ENCODE peak calls at places on chromosome 13, in six cellular contexts. One of them, this sample, is unnamed.

GRCh38 chr13:114078501-114079451 is 53.6 kb downstream of the RASA3 start:
- DNase-seq in AG10803: peak; percentile 69
- DNase-seq in stimulated activated CD4-positive, alpha-beta T cell treated with anti-CD3 and anti-CD28 coated beads, Interleukin-1b, Interleukin-23, amount 100 ng/mL, for 4 hours: no peak
- DNase-seq in NCI-H1092: no peak
- DNase-seq in NCI-H345: no peak
- DNase-seq in EL: peak; percentile 79
- DNase-seq in this sample: no peak

GRCh38 chr13:79679334-79679733 is 198.4 kb downstream of the NDFIP2 start:
- DNase-seq in AG10803: peak; percentile 70
- DNase-seq in EL: peak; percentile 66
- DNase-seq in NCI-H1092: peak; percentile 81
- DNase-seq in stimulated activated CD4-positive, alpha-beta T cell treated with anti-CD3 and anti-CD28 coated beads, Interleukin-1b, Interleukin-23, amount 100 ng/mL, for 4 hours: peak; percentile 7
- DNase-seq in NCI-H345: peak; percentile 54
- DNase-seq in this sample: peak; percentile 56

GRCh38 chr13:101979825-101980224 is 422.0 kb downstream of the FGF14 start:
- DNase-seq in stimulated activated CD4-positive, alpha-beta T cell treated with anti-CD3 and anti-CD28 coated beads, Interleukin-1b, Interleukin-23, amount 100 ng/mL, for 4 hours: no peak
- DNase-seq in AG10803: no peak
- DNase-seq in NCI-H345: peak; percentile 69
- DNase-seq in NCI-H1092: peak; percentile 36
- DNase-seq in EL: no peak
- DNase-seq in this sample: no peak

GRCh38 chr13:76879211-76879875 is 6.9 kb downstream of the KCTD12 start:
- DNase-seq in AG10803: peak; percentile 90
- DNase-seq in NCI-H345: no peak
- DNase-seq in EL: peak; percentile 77
- DNase-seq in stimulated activated CD4-positive, alpha-beta T cell treated with anti-CD3 and anti-CD28 coated beads, Interleukin-1b, Interleukin-23, amount 100 ng/mL, for 4 hours: peak; percentile 51
- DNase-seq in NCI-H1092: no peak
- DNase-seq in this sample: peak; percentile 80

GRCh38 chr13:77509221-77509620 is 26.3 kb upstream of the SCEL start:
- DNase-seq in NCI-H345: no peak
- DNase-seq in NCI-H1092: no peak
- DNase-seq in AG10803: peak; percentile 35
- DNase-seq in EL: peak; percentile 55
- DNase-seq in stimulated activated CD4-positive, alpha-beta T cell treated with anti-CD3 and anti-CD28 coated beads, Interleukin-1b, Interleukin-23, amount 100 ng/mL, for 4 hours: no peak
- DNase-seq in this sample: peak; percentile 21

GRCh38 chr13:28100149-28101121 is at the start of gene FLT3:
- DNase-seq in EL: peak; percentile 63
- DNase-seq in AG10803: peak; percentile 5
- DNase-seq in NCI-H1092: no peak
- DNase-seq in NCI-H345: peak; percentile 29
- DNase-seq in stimulated activated CD4-positive, alpha-beta T cell treated with anti-CD3 and anti-CD28 coated beads, Interleukin-1b, Interleukin-23, amount 100 ng/mL, for 4 hours: no peak
- DNase-seq in this sample: peak; percentile 59

GRCh38 chr13:40371531-40372125 is 294.8 kb downstream of the FOXO1 start:
- DNase-seq in NCI-H1092: peak; percentile 44
- DNase-seq in AG10803: no peak
- DNase-seq in EL: no peak
- DNase-seq in NCI-H345: peak; percentile 62
- DNase-seq in stimulated activated CD4-positive, alpha-beta T cell treated with anti-CD3 and anti-CD28 coated beads, Interleukin-1b, Interleukin-23, amount 100 ng/mL, for 4 hours: no peak
- DNase-seq in this sample: no peak

GRCh38 chr13:59890064-59890463 is 273.7 kb downstream of the DIAPH3 start:
- DNase-seq in NCI-H345: no peak
- DNase-seq in AG10803: peak; percentile 15
- DNase-seq in stimulated activated CD4-positive, alpha-beta T cell treated with anti-CD3 and anti-CD28 coated beads, Interleukin-1b, Interleukin-23, amount 100 ng/mL, for 4 hours: no peak
- DNase-seq in NCI-H1092: no peak
- DNase-seq in EL: no peak
- DNase-seq in this sample: no peak

GRCh38 chr13:46575843-46576242 is 22.9 kb downstream of the LRCH1 start:
- DNase-seq in NCI-H1092: no peak
- DNase-seq in AG10803: peak; percentile 93
- DNase-seq in EL: peak; percentile 92
- DNase-seq in NCI-H345: no peak
- DNase-seq in stimulated activated CD4-positive, alpha-beta T cell treated with anti-CD3 and anti-CD28 coated beads, Interleukin-1b, Interleukin-23, amount 100 ng/mL, for 4 hours: no peak
- DNase-seq in this sample: peak; percentile 87

GRCh38 chr13:78595819-78596700 is 7.3 kb downstream of the POU4F1 start:
- DNase-seq in NCI-H345: no peak
- DNase-seq in AG10803: no peak
- DNase-seq in NCI-H1092: peak; percentile 72
- DNase-seq in EL: no peak
- DNase-seq in stimulated activated CD4-positive, alpha-beta T cell treated with anti-CD3 and anti-CD28 coated beads, Interleukin-1b, Interleukin-23, amount 100 ng/mL, for 4 hours: no peak
- DNase-seq in this sample: peak; percentile 62

GRCh38 chr13:81821259-81821658 is 1480.3 kb upstream of the SPRY2 start:
- DNase-seq in EL: no peak
- DNase-seq in AG10803: no peak
- DNase-seq in NCI-H1092: no peak
- DNase-seq in NCI-H345: no peak
- DNase-seq in stimulated activated CD4-positive, alpha-beta T cell treated with anti-CD3 and anti-CD28 coated beads, Interleukin-1b, Interleukin-23, amount 100 ng/mL, for 4 hours: no peak
- DNase-seq in this sample: no peak

GRCh38 chr13:73200432-73200831 is 141.6 kb downstream of the KLF5 start:
- DNase-seq in stimulated activated CD4-positive, alpha-beta T cell treated with anti-CD3 and anti-CD28 coated beads, Interleukin-1b, Interleukin-23, amount 100 ng/mL, for 4 hours: no peak
- DNase-seq in EL: no peak
- DNase-seq in NCI-H1092: no peak
- DNase-seq in AG10803: peak; percentile 34
- DNase-seq in NCI-H345: no peak
- DNase-seq in this sample: no peak

GRCh38 chr13:74986609-74987008 is 495.4 kb downstream of the TBC1D4 start:
- DNase-seq in AG10803: no peak
- DNase-seq in NCI-H345: no peak
- DNase-seq in stimulated activated CD4-positive, alpha-beta T cell treated with anti-CD3 and anti-CD28 coated beads, Interleukin-1b, Interleukin-23, amount 100 ng/mL, for 4 hours: no peak
- DNase-seq in EL: no peak
- DNase-seq in NCI-H1092: no peak
- DNase-seq in this sample: no peak

GRCh38 chr13:42266464-42266863 is 5.5 kb upstream of the AKAP11 start:
- DNase-seq in EL: peak; percentile 58
- DNase-seq in NCI-H345: no peak
- DNase-seq in NCI-H1092: no peak
- DNase-seq in stimulated activated CD4-positive, alpha-beta T cell treated with anti-CD3 and anti-CD28 coated beads, Interleukin-1b, Interleukin-23, amount 100 ng/mL, for 4 hours: no peak
- DNase-seq in AG10803: peak; percentile 58
- DNase-seq in this sample: peak; percentile 18

This sample was measured in M059J.